ENCODE peak calls at places on chromosome X, in four cellular contexts. Y is HT-29, E is NCI-H1694 treated with DMSO at 0.1 percent for 48 hours, Q is nucleus accumbens. K is an unnamed sample.

GRCh38 chrX:107678957-107679740 is 50.8 kb downstream of the PRPS1 start:
- DNase-seq in E (no peak), Q (no peak), Y (peak), K (peak)

GRCh38 chrX:37867509-37868153 is 20.3 kb upstream of the DYNLT3 start:
- DNase-seq in Q (no peak), E (no peak), Y (no peak), K (no peak)

GRCh38 chrX:130304587-130305368 is 34.9 kb upstream of the SLC25A14 start:
- DNase-seq in Y (no peak), E (no peak), Q (no peak), K (no peak)

GRCh38 chrX:124413244-124413643 is 66.9 kb downstream of the SH2D1A start:
- DNase-seq in Q (no peak), Y (no peak), E (no peak), K (no peak)

GRCh38 chrX:46754450-46755075 is 4.4 kb downstream of the SLC9A7 start:
- DNase-seq in Q (no peak), E (no peak), Y (no peak), K (no peak)

GRCh38 chrX:139932901-139933796 is at the start of gene ATP11C:
- DNase-seq in E (peak), Q (peak), Y (no peak), K (peak)

GRCh38 chrX:20906571-20906970 is 467.6 kb upstream of the CNKSR2 start:
- DNase-seq in Y (no peak), E (no peak), Q (no peak), K (no peak)

GRCh38 chrX:69027181-69028005 is 137.9 kb downstream of the PJA1 start:
- DNase-seq in Q (no peak), Y (peak), E (no peak), K (no peak)

GRCh38 chrX:46730765-46731164 is 28.2 kb downstream of the SLC9A7 start:
- DNase-seq in Q (no peak), E (no peak), Y (no peak), K (no peak)

GRCh38 chrX:149527705-149528104 is 13.1 kb upstream of the EOLA1 start:
- DNase-seq in Q (no peak), E (peak), Y (peak), K (peak)

GRCh38 chrX:71998836-71999509 is 88.3 kb downstream of the NHSL2 start:
- DNase-seq in E (peak), Q (no peak), Y (peak), K (peak)

GRCh38 chrX:84453351-84454246 is 48.7 kb downstream of the HDX start:
- DNase-seq in E (no peak), Y (no peak), Q (no peak), K (peak)

GRCh38 chrX:123983240-123983639 is 21.7 kb downstream of the STAG2 start:
- DNase-seq in E (no peak), Q (no peak), Y (no peak), K (no peak)

GRCh38 chrX:110415440-110416167 is 57.0 kb downstream of the RTL9 start:
- DNase-seq in Q (no peak), Y (no peak), E (no peak), K (no peak)

GRCh38 chrX:136209016-136209738 is 42.0 kb downstream of the MAP7D3 start:
- DNase-seq in Q (no peak), Y (peak), E (no peak), K (peak)

GRCh38 chrX:30521440-30522182 is 56.0 kb downstream of the TASL start:
- DNase-seq in E (no peak), Y (no peak), Q (no peak), K (no peak)

GRCh38 chrX:131837325-131837724 is 185.8 kb upstream of the STK26 start:
- DNase-seq in Y (no peak), E (no peak), Q (no peak), K (no peak)

GRCh38 chrX:127877358-127877757 is 174.8 kb downstream of the ACTRT1 start:
- DNase-seq in E (no peak), Q (no peak), Y (no peak), K (no peak)

GRCh38 chrX:57821703-57822375 is 88.4 kb downstream of the ZXDA start:
- DNase-seq in Q (no peak), E (peak), Y (peak), K (peak)

GRCh38 chrX:28022371-28022770 is 41.1 kb upstream of the DCAF8L1 start:
- DNase-seq in Q (no peak), E (no peak), Y (no peak), K (no peak)

GRCh38 chrX:47232803-47233332 is at the start of gene USP11:
- DNase-seq in Q (peak), E (peak), Y (peak), K (peak)

GRCh38 chrX:27918799-27919198 is 62.5 kb downstream of the DCAF8L1 start:
- DNase-seq in Y (peak), Q (no peak), E (no peak), K (no peak)

GRCh38 chrX:63434206-63434605 is 83.1 kb upstream of the SPIN4 start:
- DNase-seq in Y (no peak), E (no peak), Q (no peak), K (no peak)

GRCh38 chrX:103158317-103158621 is 56.6 kb upstream of the BEX4 start:
- DNase-seq in Y (no peak), Q (no peak), E (no peak), K (no peak)

GRCh38 chrX:23271011-23271410 is 63.6 kb upstream of the PTCHD1 start:
- DNase-seq in E (no peak), Q (no peak), Y (no peak), K (no peak)

GRCh38 chrX:96713303-96713702 is 28.7 kb downstream of the DIAPH2 start:
- DNase-seq in Y (peak), E (no peak), Q (no peak), K (no peak)

GRCh38 chrX:71098302-71098701 is 2.7 kb downstream of the FOXO4 start:
- DNase-seq in E (peak), Y (peak), Q (peak), K (peak)

GRCh38 chrX:31499120-31499519 is 427.3 kb upstream of the FTHL17 start:
- DNase-seq in Y (no peak), E (no peak), Q (no peak), K (no peak)

GRCh38 chrX:154718607-154719006 is 32.3 kb downstream of the GAB3 start:
- DNase-seq in Y (no peak), Q (no peak), E (no peak), K (no peak)

GRCh38 chrX:16870861-16871584 is 861 bp upstream of the RBBP7 start:
- DNase-seq in Y (peak), Q (peak), E (no peak), K (no peak)

GRCh38 chrX:109393859-109394258 is 88.0 kb downstream of the GUCY2F start:
- DNase-seq in Q (no peak), E (no peak), Y (peak), K (peak)

GRCh38 chrX:73562986-73563739 is at the start of gene CHIC1:
- DNase-seq in Q (peak), E (peak), Y (peak), K (peak)

GRCh38 chrX:103628386-103629290 is at the start of gene TCEAL1:
- DNase-seq in Q (peak), Y (peak), E (peak), K (peak)

GRCh38 chrX:634306-634958 is 3.8 kb downstream of the SHOX start:
- DNase-seq in E (no peak), Y (no peak), Q (no peak), K (no peak)

GRCh38 chrX:153973127-153974002 is 811 bp downstream of the TMEM187 start:
- DNase-seq in Y (no peak), E (peak), Q (no peak), K (no peak)

GRCh38 chrX:11886745-11887144 is 128.7 kb downstream of the MSL3 start:
- DNase-seq in E (no peak), Y (no peak), Q (no peak), K (no peak)

GRCh38 chrX:129540725-129541184 is 696 bp downstream of the OCRL start:
- DNase-seq in Y (peak), E (no peak), Q (no peak), K (no peak)

K was measured in SK-MEL-5.